ENCODE peak calls at places on chromosomes 1 and 21, in eight cellular contexts. One of them, this sample, is unnamed.

GRCh38 chr1:22025368-22026154 is 24.1 kb downstream of the CELA3A start:
- DNase-seq in transverse colon: peak; percentile 88
- DNase-seq in ovary: peak; percentile 81
- DNase-seq in H1: no peak
- DNase-seq in sigmoid colon: peak; percentile 93
- DNase-seq in SK-N-SH: peak; percentile 89
- DNase-seq in upper lobe of left lung: peak; percentile 93
- DNase-seq in stomach: peak; percentile 85
- DNase-seq in this sample: peak; percentile 92

GRCh38 chr1:220483700-220484099 is 44.2 kb upstream of the MARK1 start:
- DNase-seq in transverse colon: no peak
- DNase-seq in ovary: no peak
- DNase-seq in H1: no peak
- DNase-seq in sigmoid colon: no peak
- DNase-seq in SK-N-SH: no peak
- DNase-seq in upper lobe of left lung: no peak
- DNase-seq in stomach: no peak
- DNase-seq in this sample: no peak

GRCh38 chr1:40382601-40383000 is 9.1 kb downstream of the SMAP2 start:
- DNase-seq in transverse colon: no peak
- DNase-seq in ovary: no peak
- DNase-seq in H1: no peak
- DNase-seq in sigmoid colon: no peak
- DNase-seq in SK-N-SH: no peak
- DNase-seq in upper lobe of left lung: no peak
- DNase-seq in stomach: no peak
- DNase-seq in this sample: no peak

GRCh38 chr1:61184035-61184713 is 101.8 kb downstream of the NFIA start:
- DNase-seq in transverse colon: peak; percentile 88
- DNase-seq in ovary: peak; percentile 96
- DNase-seq in H1: no peak
- DNase-seq in sigmoid colon: peak; percentile 98
- DNase-seq in SK-N-SH: peak; percentile 25
- DNase-seq in upper lobe of left lung: peak; percentile 98
- DNase-seq in stomach: peak; percentile 96
- DNase-seq in this sample: peak; percentile 95

GRCh38 chr1:201329801-201330200 is 46.5 kb downstream of the PKP1 start:
- DNase-seq in transverse colon: no peak
- DNase-seq in ovary: no peak
- DNase-seq in H1: no peak
- DNase-seq in sigmoid colon: peak; percentile 19
- DNase-seq in SK-N-SH: no peak
- DNase-seq in upper lobe of left lung: no peak
- DNase-seq in stomach: no peak
- DNase-seq in this sample: peak; percentile 40

GRCh38 chr1:12314328-12314903 is 84.6 kb downstream of the VPS13D start:
- DNase-seq in transverse colon: no peak
- DNase-seq in ovary: no peak
- DNase-seq in H1: no peak
- DNase-seq in sigmoid colon: no peak
- DNase-seq in SK-N-SH: peak; percentile 28
- DNase-seq in upper lobe of left lung: no peak
- DNase-seq in stomach: no peak
- DNase-seq in this sample: no peak

GRCh38 chr21:34906401-34906800 is 142.7 kb downstream of the RUNX1 start:
- DNase-seq in transverse colon: no peak
- DNase-seq in ovary: no peak
- DNase-seq in H1: no peak
- DNase-seq in sigmoid colon: no peak
- DNase-seq in SK-N-SH: no peak
- DNase-seq in upper lobe of left lung: no peak
- DNase-seq in stomach: no peak
- DNase-seq in this sample: no peak

GRCh38 chr1:193143285-193143684 is 21.5 kb downstream of the CDC73 start:
- DNase-seq in transverse colon: no peak
- DNase-seq in ovary: no peak
- DNase-seq in H1: no peak
- DNase-seq in sigmoid colon: no peak
- DNase-seq in SK-N-SH: no peak
- DNase-seq in upper lobe of left lung: no peak
- DNase-seq in stomach: no peak
- DNase-seq in this sample: no peak

GRCh38 chr1:178871551-178872320 is 859 bp upstream of the ANGPTL1 start:
- DNase-seq in transverse colon: no peak
- DNase-seq in ovary: no peak
- DNase-seq in H1: no peak
- DNase-seq in sigmoid colon: no peak
- DNase-seq in SK-N-SH: no peak
- DNase-seq in upper lobe of left lung: no peak
- DNase-seq in stomach: no peak
- DNase-seq in this sample: no peak

GRCh38 chr1:157154940-157155514 is 16.8 kb upstream of the ETV3 start:
- DNase-seq in transverse colon: peak; percentile 86
- DNase-seq in ovary: peak; percentile 51
- DNase-seq in H1: no peak
- DNase-seq in sigmoid colon: no peak
- DNase-seq in SK-N-SH: no peak
- DNase-seq in upper lobe of left lung: peak; percentile 50
- DNase-seq in stomach: peak; percentile 89
- DNase-seq in this sample: no peak

GRCh38 chr1:110525250-110525597 is 6.2 kb upstream of the KCNA10 start:
- DNase-seq in transverse colon: no peak
- DNase-seq in ovary: no peak
- DNase-seq in H1: no peak
- DNase-seq in sigmoid colon: no peak
- DNase-seq in SK-N-SH: no peak
- DNase-seq in upper lobe of left lung: no peak
- DNase-seq in stomach: no peak
- DNase-seq in this sample: no peak

GRCh38 chr1:150841626-150842025 is 33.6 kb upstream of the CTSK start:
- DNase-seq in transverse colon: no peak
- DNase-seq in ovary: no peak
- DNase-seq in H1: no peak
- DNase-seq in sigmoid colon: no peak
- DNase-seq in SK-N-SH: no peak
- DNase-seq in upper lobe of left lung: no peak
- DNase-seq in stomach: no peak
- DNase-seq in this sample: no peak

GRCh38 chr1:204746838-204747442 is 61.4 kb upstream of the LRRN2 start:
- DNase-seq in transverse colon: peak; percentile 63
- DNase-seq in ovary: no peak
- DNase-seq in H1: peak; percentile 43
- DNase-seq in sigmoid colon: no peak
- DNase-seq in SK-N-SH: peak; percentile 52
- DNase-seq in upper lobe of left lung: no peak
- DNase-seq in stomach: peak; percentile 48
- DNase-seq in this sample: no peak

GRCh38 chr1:63713627-63714481 is 60.0 kb upstream of the ROR1 start:
- DNase-seq in transverse colon: peak; percentile 39
- DNase-seq in ovary: no peak
- DNase-seq in H1: no peak
- DNase-seq in sigmoid colon: peak; percentile 58
- DNase-seq in SK-N-SH: no peak
- DNase-seq in upper lobe of left lung: no peak
- DNase-seq in stomach: no peak
- DNase-seq in this sample: no peak

GRCh38 chr1:184507604-184508289 is 120.9 kb downstream of the C1orf21 start:
- DNase-seq in transverse colon: no peak
- DNase-seq in ovary: no peak
- DNase-seq in H1: no peak
- DNase-seq in sigmoid colon: no peak
- DNase-seq in SK-N-SH: no peak
- DNase-seq in upper lobe of left lung: no peak
- DNase-seq in stomach: no peak
- DNase-seq in this sample: no peak

DNA sequence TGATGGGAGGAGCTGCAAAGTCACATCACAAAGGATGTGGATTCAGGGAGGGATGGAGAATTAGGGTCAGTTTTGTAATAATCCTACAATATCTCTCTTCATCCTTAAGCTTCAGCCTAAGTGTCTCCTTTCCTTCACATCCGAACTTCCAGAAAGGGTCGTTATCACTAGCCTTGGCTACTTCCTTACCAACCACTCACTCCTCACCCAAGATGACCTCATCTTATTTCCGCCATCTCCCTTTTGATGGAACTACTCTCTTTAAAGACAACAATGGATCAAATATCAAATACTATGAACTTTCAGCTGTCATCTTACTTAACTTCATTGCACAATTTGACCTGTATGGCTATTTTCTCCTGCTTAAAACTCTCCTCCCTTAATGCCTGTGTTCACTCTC is 69.6 kb upstream of the BARHL2 start:
- DNase-seq in transverse colon: no peak
- DNase-seq in ovary: no peak
- DNase-seq in H1: no peak
- DNase-seq in sigmoid colon: no peak
- DNase-seq in SK-N-SH: no peak
- DNase-seq in upper lobe of left lung: no peak
- DNase-seq in stomach: no peak
- DNase-seq in this sample: no peak
- H3K27me3 ChIP-seq in transverse colon: no peaks in the 10 kb centered on the region
- H3K27me3 ChIP-seq in ovary: no peaks in the 10 kb centered on the region
- H3K27me3 ChIP-seq in H1: no peaks in the 10 kb centered on the region
- H3K27me3 ChIP-seq in sigmoid colon: peaks cover 3% of the 10 kb centered on the region
- H3K27me3 ChIP-seq in SK-N-SH: no peaks in the 10 kb centered on the region
- H3K27me3 ChIP-seq in upper lobe of left lung: no peaks in the 10 kb centered on the region
- H3K27me3 ChIP-seq in stomach: no peaks in the 10 kb centered on the region
- H3K27me3 ChIP-seq in this sample: no peaks in the 10 kb centered on the region

DNA sequence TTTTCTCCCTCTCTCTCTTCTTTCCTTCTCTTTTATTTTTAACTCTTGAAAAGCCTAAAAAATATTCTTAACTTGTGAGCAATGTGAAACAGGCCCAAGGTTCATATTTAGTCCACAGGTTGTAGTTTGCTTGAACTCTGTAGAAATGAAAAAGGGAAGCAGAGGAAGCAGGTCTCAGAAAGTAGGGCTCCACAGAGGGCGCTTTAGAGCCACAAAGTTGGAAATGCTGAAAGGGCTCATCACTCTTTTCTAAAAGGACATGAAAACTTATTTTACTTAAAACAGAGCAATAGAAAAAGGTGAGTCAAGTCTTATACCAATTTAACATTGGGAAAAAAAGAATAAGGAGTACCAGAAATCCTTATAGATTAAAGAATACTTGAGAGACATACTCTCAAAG is 247.0 kb downstream of the USP25 start:
- DNase-seq in transverse colon: no peak
- DNase-seq in ovary: no peak
- DNase-seq in H1: no peak
- DNase-seq in sigmoid colon: no peak
- DNase-seq in SK-N-SH: no peak
- DNase-seq in upper lobe of left lung: no peak
- DNase-seq in stomach: no peak
- DNase-seq in this sample: no peak
- TF ChIP-seq CTCF in transverse colon: no peak
- TF ChIP-seq CTCF in ovary: no peak
- TF ChIP-seq CTCF in H1: no peak
- TF ChIP-seq CTCF in sigmoid colon: no peak
- TF ChIP-seq CTCF in SK-N-SH: no peak
- TF ChIP-seq CTCF in upper lobe of left lung: no peak
- TF ChIP-seq CTCF in stomach: no peak
- TF ChIP-seq CTCF in this sample: no peak

GRCh38 chr1:100834779-100835645 is 59.6 kb downstream of the EXTL2 start:
- DNase-seq in transverse colon: no peak
- DNase-seq in ovary: no peak
- DNase-seq in H1: no peak
- DNase-seq in sigmoid colon: no peak
- DNase-seq in SK-N-SH: peak; percentile 7
- DNase-seq in upper lobe of left lung: no peak
- DNase-seq in stomach: no peak
- DNase-seq in this sample: no peak
- TF ChIP-seq EP300 in transverse colon: no peak
- TF ChIP-seq EP300 in ovary: no peak
- TF ChIP-seq EP300 in H1: no peak
- TF ChIP-seq EP300 in sigmoid colon: no peak
- TF ChIP-seq EP300 in SK-N-SH: no peak
- TF ChIP-seq EP300 in upper lobe of left lung: no peak
- TF ChIP-seq EP300 in stomach: no peak
- TF ChIP-seq EP300 in this sample: no peak

GRCh38 chr1:29470788-29471119 is 234.4 kb downstream of the PTPRU start:
- DNase-seq in transverse colon: no peak
- DNase-seq in ovary: no peak
- DNase-seq in H1: no peak
- DNase-seq in sigmoid colon: peak; percentile 24
- DNase-seq in SK-N-SH: no peak
- DNase-seq in upper lobe of left lung: peak; percentile 21
- DNase-seq in stomach: no peak
- DNase-seq in this sample: no peak
- H3K27me3 ChIP-seq in transverse colon: peaks cover 11% of the 10 kb centered on the region
- H3K27me3 ChIP-seq in ovary: no peaks in the 10 kb centered on the region
- H3K27me3 ChIP-seq in H1: no peaks in the 10 kb centered on the region
- H3K27me3 ChIP-seq in sigmoid colon: peaks cover 20% of the 10 kb centered on the region
- H3K27me3 ChIP-seq in SK-N-SH: no peaks in the 10 kb centered on the region
- H3K27me3 ChIP-seq in upper lobe of left lung: no peaks in the 10 kb centered on the region
- H3K27me3 ChIP-seq in stomach: peaks cover 6% of the 10 kb centered on the region
- H3K27me3 ChIP-seq in this sample: peaks cover 19% of the 10 kb centered on the region

DNA sequence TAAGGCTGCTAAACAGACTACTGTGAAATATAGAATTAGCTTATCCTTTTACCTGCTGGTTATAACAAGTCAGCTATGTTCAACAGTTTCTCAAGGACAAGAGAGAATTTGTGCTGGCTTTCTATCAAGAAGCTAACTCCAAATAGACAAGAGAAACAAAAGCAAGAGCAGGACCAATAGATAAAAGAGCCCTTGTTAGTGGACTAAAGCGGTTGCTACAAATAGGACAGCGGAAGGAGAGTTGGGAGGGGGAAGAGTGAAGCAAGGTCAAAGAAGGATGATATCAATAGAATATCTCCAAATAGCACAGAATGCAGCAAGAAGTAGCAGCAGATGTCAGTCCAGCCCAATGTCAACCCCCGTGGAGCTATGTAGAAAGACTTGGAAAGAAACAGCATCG is 53.0 kb upstream of the AKT3 start:
- DNase-seq in transverse colon: no peak
- DNase-seq in ovary: no peak
- DNase-seq in H1: no peak
- DNase-seq in sigmoid colon: no peak
- DNase-seq in SK-N-SH: no peak
- DNase-seq in upper lobe of left lung: no peak
- DNase-seq in stomach: no peak
- DNase-seq in this sample: no peak
- TF ChIP-seq CTCF in transverse colon: no peak
- TF ChIP-seq CTCF in ovary: no peak
- TF ChIP-seq CTCF in H1: no peak
- TF ChIP-seq CTCF in sigmoid colon: no peak
- TF ChIP-seq CTCF in SK-N-SH: no peak
- TF ChIP-seq CTCF in upper lobe of left lung: no peak
- TF ChIP-seq CTCF in stomach: no peak
- TF ChIP-seq CTCF in this sample: no peak

GRCh38 chr1:221778535-221779142 is 36.8 kb upstream of the DUSP10 start:
- DNase-seq in transverse colon: peak; percentile 33
- DNase-seq in ovary: no peak
- DNase-seq in H1: no peak
- DNase-seq in sigmoid colon: no peak
- DNase-seq in SK-N-SH: no peak
- DNase-seq in upper lobe of left lung: no peak
- DNase-seq in stomach: no peak
- DNase-seq in this sample: no peak
- TF ChIP-seq EP300 in transverse colon: no peak
- TF ChIP-seq EP300 in ovary: no peak
- TF ChIP-seq EP300 in H1: no peak
- TF ChIP-seq EP300 in sigmoid colon: no peak
- TF ChIP-seq EP300 in SK-N-SH: no peak
- TF ChIP-seq EP300 in upper lobe of left lung: no peak
- TF ChIP-seq EP300 in stomach: no peak
- TF ChIP-seq EP300 in this sample: no peak

This sample was measured in suprapubic skin.